ENCODE peak calls at places on chromosome 14, in ten cellular contexts. Q is uterus, D is vagina, K is right lobe of liver, O is thyroid gland, C is IMR-90, Z is body of pancreas, S is lower leg skin, P is endothelial cell of umbilical vein, X is GM12878. F is an unnamed sample.

GRCh38 chr14:57290753-57291152 is 22.0 kb downstream of the AP5M1 start:
- DNase-seq in C (no peak), O (no peak), S (no peak), X (no peak), Q (no peak), K (no peak), D (no peak), P (no peak), Z (no peak), F (no peak)

GRCh38 chr14:53946404-53947400 is 9.9 kb downstream of the BMP4 start:
- DNase-seq in S (no peak), P (no peak), C (no peak), Q (no peak), K (peak), D (no peak), O (peak), X (no peak), Z (peak), F (no peak)

GRCh38 chr14:70638416-70638815 is 3.3 kb upstream of the TTC9 start:
- DNase-seq in P (no peak), O (no peak), D (no peak), S (no peak), K (no peak), Z (no peak), Q (no peak), C (no peak), X (no peak), F (no peak)

GRCh38 chr14:23608454-23608853 is 27.7 kb upstream of the DHRS2 start:
- DNase-seq in K (peak), P (no peak), S (no peak), C (no peak), Z (peak), X (no peak), D (no peak), O (peak), Q (no peak), F (peak)

GRCh38 chr14:95486875-95487668 is 29.4 kb downstream of the SYNE3 start:
- DNase-seq in Z (no peak), D (no peak), K (peak), C (no peak), S (no peak), O (no peak), X (no peak), Q (no peak), P (no peak), F (peak)

GRCh38 chr14:71933026-71933587 is 878 bp downstream of the RGS6 start:
- DNase-seq in Z (no peak), D (no peak), K (no peak), P (no peak), X (no peak), S (no peak), C (no peak), O (peak), Q (no peak), F (no peak)

GRCh38 chr14:104593710-104594121 is 10.9 kb downstream of the TMEM179 start:
- DNase-seq in S (no peak), Z (no peak), Q (no peak), C (no peak), K (peak), X (no peak), P (no peak), D (no peak), O (no peak), F (no peak)

GRCh38 chr14:71529855-71530254 is 402.4 kb upstream of the RGS6 start:
- DNase-seq in D (no peak), P (no peak), Z (peak), O (peak), K (no peak), X (no peak), S (peak), Q (peak), C (no peak), F (peak)

GRCh38 chr14:104993808-104994591 is 8.4 kb downstream of the CLBA1 start:
- DNase-seq in Z (no peak), C (no peak), K (no peak), Q (peak), D (no peak), X (no peak), P (no peak), O (no peak), S (no peak), F (no peak)

GRCh38 chr14:90398315-90398811 is 1.5 kb downstream of the CALM1 start:
- DNase-seq in D (no peak), O (peak), P (peak), C (no peak), X (no peak), Z (peak), K (no peak), S (peak), Q (peak), F (peak)

GRCh38 chr14:104353921-104354701 is 215.7 kb downstream of the KIF26A start:
- DNase-seq in C (no peak), Q (peak), Z (no peak), P (peak), X (no peak), S (no peak), K (peak), D (no peak), O (no peak), F (peak)

GRCh38 chr14:71538949-71539659 is 393.1 kb upstream of the RGS6 start:
- DNase-seq in P (no peak), X (no peak), K (no peak), Z (no peak), C (peak), S (no peak), Q (no peak), O (no peak), D (no peak), F (no peak)

GRCh38 chr14:24246765-24247212 is 4.4 kb upstream of the TINF2 start:
- DNase-seq in O (no peak), Q (no peak), P (no peak), Z (no peak), X (peak), K (no peak), C (peak), S (no peak), D (no peak), F (no peak)

GRCh38 chr14:104373855-104374717 is 205.5 kb upstream of the C14orf180 start:
- DNase-seq in Q (no peak), D (no peak), S (no peak), O (no peak), K (peak), C (no peak), Z (no peak), P (no peak), X (no peak), F (no peak)

GRCh38 chr14:60151715-60152114 is 13.5 kb downstream of the DHRS7 start:
- DNase-seq in K (peak), Q (peak), D (no peak), O (peak), S (peak), P (peak), C (peak), X (no peak), Z (peak), F (peak)

GRCh38 chr14:50001146-50001998 is 108.5 kb downstream of the ARF6 start:
- DNase-seq in D (peak), C (peak), Q (peak), Z (peak), P (no peak), K (peak), S (peak), O (peak), X (no peak), F (no peak)

GRCh38 chr14:89801128-89801527 is 153.4 kb downstream of the EFCAB11 start:
- DNase-seq in S (no peak), D (no peak), C (peak), Q (no peak), O (no peak), X (no peak), P (no peak), K (no peak), Z (no peak), F (no peak)

GRCh38 chr14:96627386-96627785 is 125.2 kb downstream of the PAPOLA start:
- DNase-seq in Q (no peak), K (no peak), S (no peak), Z (no peak), D (peak), O (no peak), X (no peak), P (no peak), C (no peak), F (no peak)

GRCh38 chr14:27845241-27845850 is 921.2 kb upstream of the FOXG1 start:
- DNase-seq in X (no peak), K (no peak), S (no peak), C (no peak), Z (no peak), D (no peak), P (no peak), Q (no peak), O (no peak), F (no peak)

GRCh38 chr14:43938588-43939281 is 568.3 kb downstream of the FSCB start:
- DNase-seq in D (no peak), C (no peak), X (no peak), P (no peak), K (no peak), Q (no peak), O (no peak), Z (no peak), S (no peak), F (peak)

GRCh38 chr14:63787995-63788946 is 60.4 kb upstream of the SGPP1 start:
- DNase-seq in Q (no peak), Z (no peak), O (no peak), C (no peak), D (no peak), S (no peak), X (no peak), P (no peak), K (no peak), F (no peak)

GRCh38 chr14:69039287-69039628 is 60.2 kb upstream of the ACTN1 start:
- DNase-seq in Z (no peak), D (no peak), O (no peak), X (no peak), K (no peak), Q (no peak), C (peak), S (no peak), P (peak), F (no peak)

GRCh38 chr14:64760146-64760755 is 56.0 kb downstream of the PLEKHG3 start:
- DNase-seq in C (peak), S (no peak), X (no peak), P (peak), K (no peak), D (no peak), Q (peak), Z (peak), O (peak), F (no peak)

GRCh38 chr14:80776186-80776585 is 165.4 kb downstream of the CEP128 start:
- DNase-seq in S (no peak), Z (no peak), D (no peak), K (no peak), C (no peak), Q (no peak), P (no peak), X (no peak), O (no peak), F (no peak)

GRCh38 chr14:102071283-102071998 is 15.4 kb downstream of the HSP90AA1 start:
- DNase-seq in S (no peak), Z (peak), D (no peak), K (peak), X (no peak), Q (no peak), C (peak), O (no peak), P (no peak), F (no peak)

GRCh38 chr14:45526715-45527549 is 273.9 kb upstream of the MIS18BP1 start:
- DNase-seq in Q (no peak), D (no peak), C (no peak), K (no peak), O (no peak), P (no peak), X (peak), Z (peak), S (no peak), F (no peak)

GRCh38 chr14:85444685-85445084 is 85.3 kb upstream of the FLRT2 start:
- DNase-seq in S (no peak), O (peak), Z (peak), C (peak), P (no peak), K (no peak), D (no peak), X (no peak), Q (no peak), F (peak)

GRCh38 chr14:36773136-36773540 is 111.5 kb downstream of the PAX9 start:
- DNase-seq in O (no peak), D (no peak), P (no peak), K (no peak), Q (no peak), X (no peak), S (no peak), C (peak), Z (no peak), F (no peak)

GRCh38 chr14:103188691-103189480 is 65.6 kb downstream of the TNFAIP2 start:
- DNase-seq in D (no peak), O (peak), Q (peak), P (peak), K (no peak), S (no peak), C (no peak), X (no peak), Z (no peak), F (peak)

GRCh38 chr14:91586451-91586850 is 76.3 kb upstream of the PPP4R3A start:
- DNase-seq in S (no peak), Q (no peak), Z (no peak), K (no peak), P (no peak), D (no peak), O (no peak), X (no peak), C (no peak), F (no peak)

GRCh38 chr14:91582761-91583160 is 72.7 kb upstream of the PPP4R3A start:
- DNase-seq in P (no peak), Q (no peak), C (no peak), D (no peak), X (no peak), O (no peak), S (no peak), Z (no peak), K (no peak), F (no peak)

GRCh38 chr14:91577632-91578233 is 67.6 kb upstream of the PPP4R3A start:
- DNase-seq in C (no peak), S (no peak), O (no peak), Q (no peak), P (no peak), X (no peak), D (no peak), K (no peak), Z (no peak), F (no peak)

GRCh38 chr14:91585856-91586255 is 75.7 kb upstream of the PPP4R3A start:
- DNase-seq in S (no peak), X (no peak), Z (no peak), D (no peak), Q (no peak), K (no peak), O (no peak), P (no peak), C (no peak), F (no peak)

GRCh38 chr14:91580886-91581615 is 70.9 kb upstream of the PPP4R3A start:
- DNase-seq in Z (no peak), K (no peak), C (no peak), D (no peak), X (no peak), Q (no peak), O (no peak), P (no peak), S (no peak), F (no peak)
- TF ChIP-seq POLR2A in Z (no peak), K (no peak), C (no peak), D (no peak), X (no peak), Q (no peak), O (no peak), P (no peak), S (no peak), F (no peak)

GRCh38 chr14:76499399-76499798 is 123.5 kb downstream of the ESRRB start:
- DNase-seq in D (no peak), P (no peak), C (no peak), X (no peak), Z (no peak), O (no peak), S (no peak), K (peak), Q (no peak), F (no peak)

GRCh38 chr14:76498536-76498935 is 122.6 kb downstream of the ESRRB start:
- DNase-seq in C (no peak), K (peak), Z (no peak), X (no peak), S (no peak), D (no peak), O (no peak), Q (no peak), P (no peak), F (no peak)

GRCh38 chr14:76495983-76496382 is 120.0 kb downstream of the ESRRB start:
- DNase-seq in C (no peak), X (no peak), Q (no peak), D (no peak), S (no peak), Z (no peak), O (no peak), P (no peak), K (peak), F (no peak)

GRCh38 chr14:76498976-76499375 is 123.0 kb downstream of the ESRRB start:
- DNase-seq in O (peak), K (no peak), X (no peak), C (no peak), Z (no peak), Q (no peak), D (no peak), S (no peak), P (no peak), F (no peak)

GRCh38 chr14:76497550-76498484 is 121.9 kb downstream of the ESRRB start:
- DNase-seq in O (no peak), C (no peak), S (no peak), Q (no peak), X (no peak), K (peak), Z (no peak), P (no peak), D (no peak), F (no peak)
- TF ChIP-seq CTCF in O (no peak), C (no peak), S (no peak), Q (no peak), X (no peak), K (no peak), Z (no peak), P (no peak), D (no peak), F (no peak)

DNA sequence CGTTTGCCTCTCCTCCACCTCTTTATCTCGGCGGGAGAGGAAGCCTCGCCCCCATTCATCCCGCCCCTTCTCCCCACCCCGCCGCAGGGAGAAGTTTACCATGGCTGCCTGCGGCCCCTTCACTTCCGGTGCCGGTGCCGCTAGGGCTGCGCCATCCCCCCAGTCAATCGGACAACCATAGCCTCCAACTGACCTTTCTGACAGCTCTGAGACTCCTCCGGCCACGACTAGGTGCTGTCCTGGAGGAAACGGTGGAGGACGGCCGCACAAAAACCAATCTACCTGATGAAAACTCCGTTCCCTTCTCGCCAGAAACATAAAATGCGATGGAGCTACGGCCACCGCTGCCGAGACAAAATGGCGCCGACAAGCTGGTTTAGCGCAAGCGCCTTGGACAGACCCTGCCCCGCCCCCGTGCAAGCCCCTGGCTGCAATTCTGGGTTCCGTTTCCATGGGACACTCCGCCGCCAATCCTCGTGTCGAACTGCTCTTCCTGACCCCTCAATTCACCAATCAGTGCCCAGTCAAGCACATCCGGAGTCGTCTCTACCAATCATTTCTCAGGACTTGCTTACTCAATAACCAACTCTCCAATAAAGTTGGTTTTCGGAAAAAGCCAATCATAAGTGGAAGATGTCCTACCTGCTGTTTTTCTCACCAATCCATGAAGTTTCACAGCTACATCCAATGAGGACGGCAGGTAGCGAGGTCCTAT is 436 bp upstream of the ARID4A start:
- DNase-seq in X (peak), K (peak), O (peak), D (peak), S (peak), P (peak), C (peak), Q (peak), Z (peak), F (peak)
- TF ChIP-seq POLR2A in X (peak), K (peak), O (peak), D (no peak), S (peak), P (peak), C (peak), Q (peak), Z (peak), F (peak)

DNA sequence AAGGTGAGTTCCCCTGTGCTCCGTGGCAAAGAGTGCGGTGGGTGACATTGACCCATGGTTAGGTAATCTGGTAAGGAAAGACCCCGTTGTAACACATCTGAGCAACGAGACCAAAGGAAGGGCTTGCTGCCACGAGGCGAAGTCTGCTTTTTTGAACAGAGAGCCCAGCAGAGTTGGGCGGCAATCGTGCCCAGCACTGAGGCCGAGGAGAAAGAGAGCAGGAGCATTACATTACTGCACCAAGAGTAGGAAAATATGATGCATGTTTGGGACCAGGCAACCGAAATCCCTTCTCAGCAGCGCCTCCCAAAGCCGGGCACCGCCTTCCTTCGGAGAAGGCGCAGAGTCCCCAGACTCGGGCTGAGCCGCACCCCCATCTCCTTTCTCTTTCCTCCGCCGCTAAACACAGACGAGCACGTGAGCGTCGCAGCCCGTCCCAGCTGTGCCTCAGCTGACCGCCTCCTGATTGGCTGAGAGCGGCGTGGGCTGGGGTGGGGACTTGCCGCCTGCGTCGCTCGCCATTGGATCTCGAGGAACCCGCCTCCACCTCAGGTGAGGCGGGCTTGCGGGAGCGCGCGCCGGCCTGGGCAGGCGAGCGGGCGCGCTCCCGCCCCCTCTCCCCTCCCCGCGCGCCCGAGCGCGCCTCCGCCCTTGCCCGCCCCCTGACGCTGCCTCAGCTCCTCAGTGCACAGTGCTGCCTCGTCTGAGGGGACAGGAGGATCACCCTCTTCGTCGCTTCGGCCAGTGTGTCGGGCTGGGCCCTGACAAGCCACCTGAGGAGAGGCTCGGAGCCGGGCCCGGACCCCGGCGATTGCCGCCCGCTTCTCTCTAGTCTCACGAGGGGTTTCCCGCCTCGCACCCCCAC is at the start of gene HIF1A:
- DNase-seq in K (peak), X (peak), O (peak), D (peak), P (peak), Q (peak), C (peak), S (peak), Z (peak), F (peak)
- TF ChIP-seq CTCF in K (peak), X (no peak), O (no peak), D (no peak), P (no peak), Q (no peak), C (peak), S (no peak), Z (no peak), F (no peak)

DNA sequence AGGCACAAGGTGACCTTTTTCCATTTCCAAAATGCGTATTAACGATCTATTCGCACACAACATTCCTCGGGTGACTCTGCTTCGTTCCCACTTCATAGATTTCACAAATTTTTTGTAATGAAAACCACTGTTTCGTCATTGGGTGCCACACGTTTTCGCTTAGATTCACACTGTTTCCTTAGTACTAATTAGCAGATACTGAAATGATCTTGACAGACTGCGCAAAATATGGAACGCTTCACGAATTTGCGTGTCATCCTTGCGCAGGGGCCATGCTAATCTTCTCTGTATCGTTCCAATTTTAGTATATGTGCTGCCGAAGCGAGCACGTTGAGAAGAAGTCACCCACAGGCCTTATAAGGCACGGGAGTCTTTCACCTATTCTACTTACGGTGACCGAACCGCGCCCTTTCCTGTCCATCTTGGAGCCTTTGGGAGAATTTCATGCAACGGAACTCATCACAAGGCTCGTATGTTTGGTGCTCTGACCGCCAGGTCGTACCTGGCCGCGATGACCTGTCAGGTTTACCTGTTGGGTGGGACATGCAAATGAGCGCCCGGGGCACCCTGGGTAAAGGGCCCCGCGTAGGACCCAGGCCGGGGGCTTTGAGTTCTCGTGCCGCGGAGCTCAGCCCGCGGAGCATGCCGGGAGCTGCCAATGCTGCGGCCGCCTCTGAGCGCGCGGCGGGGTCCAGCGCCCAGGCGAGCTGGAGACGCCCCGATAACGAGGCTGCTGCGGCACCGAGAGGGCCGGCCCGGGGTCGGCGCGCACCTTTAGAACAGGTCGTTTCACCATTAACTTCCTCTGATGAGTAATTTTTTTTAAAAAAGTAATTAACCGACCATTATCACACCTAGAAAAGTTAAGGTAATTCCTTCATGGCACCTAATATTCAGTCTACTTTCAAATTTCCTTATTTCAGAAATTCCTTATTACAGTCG is at the start of gene RNU6-8:
- DNase-seq in C (peak), Q (peak), S (peak), X (peak), K (peak), P (peak), O (peak), Z (peak), D (peak), F (peak)
- TF ChIP-seq POLR2A in C (no peak), Q (no peak), S (no peak), X (peak), K (peak), P (peak), O (peak), Z (no peak), D (no peak), F (no peak)

F was measured in heart left ventricle.